ENCODE peak calls at places on chromosomes 13 and 19, in ten cellular contexts. L, P, U, H, X, J, F, A, Y and Z are unnamed samples.

GRCh38 chr13:33787051-33787591 is 30.8 kb upstream of the RFC3 start:
- DNase-seq in L (no peak), P (peak; percentile 33), U (no peak), H (no peak), X (no peak), J (no peak), F (no peak), A (no peak), Y (no peak), Z (no peak)

GRCh38 chr13:95154441-95154886 is 146.8 kb downstream of the ABCC4 start:
- DNase-seq in L (no peak), P (no peak), U (no peak), H (no peak), X (no peak), J (no peak), F (no peak), A (no peak), Y (no peak), Z (no peak)

GRCh38 chr19:22620401-22620800 is 13.7 kb upstream of the ZNF492 start:
- DNase-seq in L (no peak), P (no peak), U (no peak), H (peak; percentile 6), X (no peak), J (no peak), F (no peak), A (no peak), Y (peak; percentile 38), Z (no peak)

GRCh38 chr13:105982219-105982618 is 553.2 kb downstream of the EFNB2 start:
- DNase-seq in L (no peak), P (no peak), U (no peak), H (no peak), X (no peak), J (peak; percentile 70), F (no peak), A (no peak), Y (no peak), Z (no peak)

GRCh38 chr19:51808333-51808986 is 13.5 kb downstream of the FPR3 start:
- DNase-seq in L (peak; percentile 8), P (no peak), U (no peak), H (no peak), X (peak; percentile 4), J (no peak), F (no peak), A (no peak), Y (no peak), Z (no peak)

GRCh38 chr19:38079926-38080380 is 144.1 kb downstream of the DPF1 start:
- DNase-seq in L (peak; percentile 56), P (peak; percentile 77), U (no peak), H (no peak), X (peak; percentile 81), J (peak; percentile 12), F (no peak), A (no peak), Y (no peak), Z (peak; percentile 29)

GRCh38 chr13:96112936-96113335 is 23.0 kb downstream of the HS6ST3 start:
- DNase-seq in L (no peak), P (no peak), U (no peak), H (no peak), X (no peak), J (no peak), F (no peak), A (no peak), Y (no peak), Z (no peak)

GRCh38 chr13:73754727-73755292 is 379.4 kb downstream of the KLF12 start:
- DNase-seq in L (peak; percentile 22), P (no peak), U (no peak), H (no peak), X (peak; percentile 79), J (peak; percentile 81), F (no peak), A (no peak), Y (no peak), Z (no peak)

GRCh38 chr13:67549331-67549730 is 319.2 kb upstream of the PCDH9 start:
- DNase-seq in L (no peak), P (no peak), U (no peak), H (no peak), X (no peak), J (no peak), F (no peak), A (no peak), Y (no peak), Z (no peak)

GRCh38 chr19:54460230-54461005 is 3.2 kb downstream of the LENG9 start:
- DNase-seq in L (no peak), P (no peak), U (no peak), H (no peak), X (no peak), J (no peak), F (no peak), A (no peak), Y (peak; percentile 79), Z (no peak)

GRCh38 chr19:29965529-29965928 is 23.5 kb downstream of the URI1 start:
- DNase-seq in L (no peak), P (no peak), U (no peak), H (no peak), X (no peak), J (no peak), F (no peak), A (no peak), Y (no peak), Z (no peak)

GRCh38 chr19:7993560-7993959 is 11.9 kb downstream of the ELAVL1 start:
- DNase-seq in L (no peak), P (no peak), U (no peak), H (peak; percentile 54), X (no peak), J (no peak), F (no peak), A (no peak), Y (no peak), Z (no peak)

GRCh38 chr19:28864577-28865042 is 348.3 kb downstream of the UQCRFS1 start:
- DNase-seq in L (no peak), P (no peak), U (peak; percentile 35), H (no peak), X (no peak), J (no peak), F (no peak), A (no peak), Y (no peak), Z (peak; percentile 82)

DNA sequence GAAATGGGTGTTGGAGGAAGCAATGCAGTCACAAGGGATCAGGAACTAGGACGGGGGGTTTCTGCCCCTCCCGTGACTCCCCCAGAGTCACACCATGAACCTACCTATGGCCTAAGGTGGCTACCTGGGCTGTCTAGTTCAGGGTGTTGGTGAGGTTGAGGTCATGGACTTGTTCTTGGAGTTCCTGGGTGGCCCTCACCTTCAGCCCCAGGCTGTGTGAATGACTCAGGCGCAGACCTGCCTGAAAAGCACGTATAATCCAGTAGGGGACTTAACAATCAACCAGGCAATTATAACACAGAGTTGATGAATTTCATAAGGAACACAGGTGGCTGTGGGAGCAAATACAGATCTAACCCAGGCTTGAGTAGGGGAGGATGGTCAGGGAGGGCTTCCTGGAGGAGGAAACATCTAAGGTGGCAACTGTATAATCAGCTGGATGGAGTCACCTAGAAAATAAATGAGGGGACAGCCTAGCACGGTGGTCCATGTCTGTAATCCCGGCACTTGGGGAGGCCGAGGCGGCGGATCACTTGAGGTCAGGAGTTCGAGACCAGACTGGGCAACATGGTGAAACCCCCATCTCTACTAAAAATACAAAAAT is 25.6 kb upstream of the ADGRE1 start:
- DNase-seq in L (no peak), P (no peak), U (no peak), H (no peak), X (no peak), J (no peak), F (no peak), A (no peak), Y (peak; percentile 68), Z (no peak)
- TF ChIP-seq POLR2AphosphoS5 in L (no peak), P (no peak), U (no peak), H (no peak), X (no peak), J (no peak), F (no peak), A (no peak), Y (no peak), Z (no peak)

GRCh38 chr13:66530158-66530557 is 700.0 kb downstream of the PCDH9 start:
- DNase-seq in L (no peak), P (no peak), U (no peak), H (no peak), X (no peak), J (no peak), F (no peak), A (no peak), Y (no peak), Z (no peak)

GRCh38 chr13:66532845-66533244 is 697.3 kb downstream of the PCDH9 start:
- DNase-seq in L (no peak), P (no peak), U (no peak), H (no peak), X (no peak), J (no peak), F (no peak), A (no peak), Y (no peak), Z (no peak)

GRCh38 chr13:66532146-66532545 is 698.0 kb downstream of the PCDH9 start:
- DNase-seq in L (no peak), P (no peak), U (no peak), H (no peak), X (no peak), J (no peak), F (no peak), A (no peak), Y (no peak), Z (no peak)

GRCh38 chr13:66528903-66529576 is 701.1 kb downstream of the PCDH9 start:
- DNase-seq in L (no peak), P (no peak), U (no peak), H (no peak), X (no peak), J (no peak), F (no peak), A (no peak), Y (no peak), Z (no peak)

DNA sequence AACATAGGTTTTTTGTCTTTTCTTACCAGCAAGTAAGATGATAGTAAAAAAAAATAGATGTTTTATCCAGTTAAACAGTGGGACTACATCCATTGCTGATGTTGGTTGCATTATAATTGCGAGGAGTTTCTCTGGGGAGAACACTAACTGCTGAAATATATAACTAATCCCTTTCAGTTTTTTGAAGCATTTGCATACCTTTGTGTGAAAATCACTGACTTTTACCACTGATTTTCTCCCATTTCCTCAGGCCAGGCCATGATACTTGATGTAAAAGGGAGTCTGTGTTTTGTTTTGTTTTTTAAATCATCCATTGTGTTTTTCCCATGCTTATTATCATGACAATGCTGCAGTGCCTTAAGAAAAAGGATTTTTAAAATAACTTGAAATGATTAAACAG is 699.5 kb downstream of the PCDH9 start:
- DNase-seq in L (no peak), P (no peak), U (no peak), H (no peak), X (no peak), J (peak; percentile 24), F (no peak), A (no peak), Y (no peak), Z (no peak)
- TF ChIP-seq CTCF in L (no peak), P (no peak), U (no peak), H (no peak), X (no peak), J (no peak), F (no peak), A (no peak), Y (no peak), Z (no peak)

GRCh38 chr19:41997851-41998229 is 3.8 kb upstream of the ATP1A3 start:
- DNase-seq in L (no peak), P (no peak), U (no peak), H (no peak), X (no peak), J (peak; percentile 76), F (no peak), A (no peak), Y (no peak), Z (no peak)
- H3K4me1 ChIP-seq in L (no peaks in the 10 kb centered on the region), P (peaks cover 3% of the 10 kb centered on the region), U (peaks cover 5% of the 10 kb centered on the region), H (peaks cover 36% of the 10 kb centered on the region), X (no peaks in the 10 kb centered on the region), J (peaks cover 18% of the 10 kb centered on the region), F (no peaks in the 10 kb centered on the region), A (peaks cover 32% of the 10 kb centered on the region), Y (peaks cover 50% of the 10 kb centered on the region), Z (peaks cover 39% of the 10 kb centered on the region)

GRCh38 chr13:41465215-41465907 is 8.0 kb downstream of the RGCC start:
- DNase-seq in L (no peak), P (peak; percentile 88), U (peak; percentile 70), H (peak; percentile 87), X (peak; percentile 96), J (no peak), F (no peak), A (no peak), Y (peak; percentile 94), Z (peak; percentile 52)
- TF ChIP-seq POLR2AphosphoS5 in L (no peak), P (peak; percentile 64), U (no peak), H (peak; percentile 80), X (peak; percentile 94), J (no peak), F (no peak), A (no peak), Y (peak; percentile 79), Z (peak; percentile 31)